ENCODE peak calls at places on chromosomes 13 and 19, in five cellular contexts. J is heart left ventricle, E is OCI-LY7, B is right lobe of liver, L is HCT116. Z is an unnamed sample. For H3K4me1, the result is how much of the 10 kb centered on the place peaks cover.

GRCh38 chr19:14479309-14479984 is 4.3 kb upstream of the PTGER1 start:
- DNase-seq in E (no peak), J (no peak), L (no peak), B (no peak), Z (no peak)

GRCh38 chr13:25329706-25330105 is 28.3 kb downstream of the NUP58 start:
- DNase-seq in E (no peak), B (no peak), L (no peak), J (no peak), Z (no peak)

GRCh38 chr19:5228932-5229777 is 111.5 kb downstream of the PTPRS start:
- DNase-seq in L (no peak), J (no peak), B (no peak), E (no peak), Z (no peak)

GRCh38 chr19:7722231-7722651 is 9.7 kb downstream of the CLEC4G start:
- DNase-seq in E (no peak), L (no peak), J (no peak), B (no peak), Z (no peak)

GRCh38 chr19:14003279-14004051 is 2.7 kb downstream of the RFX1 start:
- DNase-seq in B (no peak), E (peak), L (no peak), J (no peak), Z (no peak)

GRCh38 chr19:534088-534487 is 2.5 kb downstream of the CDC34 start:
- DNase-seq in J (no peak), L (no peak), B (no peak), E (no peak), Z (no peak)

GRCh38 chr19:8192227-8192820 is 16.8 kb upstream of the CERS4 start:
- DNase-seq in B (no peak), J (no peak), E (peak), L (no peak), Z (no peak)

GRCh38 chr19:35040826-35041547 is 534 bp upstream of the HPN start:
- DNase-seq in B (peak), E (no peak), J (peak), L (no peak), Z (peak)

GRCh38 chr19:52691737-52692136 is 43.1 kb downstream of the ZNF611 start:
- DNase-seq in E (peak), L (no peak), B (no peak), J (no peak), Z (no peak)

GRCh38 chr13:105569816-105570215 is 965.6 kb downstream of the EFNB2 start:
- DNase-seq in B (no peak), E (no peak), L (no peak), J (no peak), Z (no peak)

GRCh38 chr19:19634516-19635312 is 6.7 kb upstream of the LPAR2 start:
- DNase-seq in B (no peak), E (no peak), L (no peak), J (no peak), Z (no peak)

GRCh38 chr19:36686365-36687213 is 823 bp upstream of the ZNF567 start:
- DNase-seq in J (no peak), E (no peak), B (no peak), L (no peak), Z (peak)

GRCh38 chr19:9597027-9597426 is 12.7 kb upstream of the ZNF121 start:
- DNase-seq in L (peak), E (no peak), B (no peak), J (no peak), Z (no peak)

GRCh38 chr19:6997679-6998445 is 23.4 kb downstream of the MBD3L2B start:
- DNase-seq in J (no peak), B (no peak), L (no peak), E (no peak), Z (peak)

GRCh38 chr13:23392313-23392712 is 41.2 kb downstream of the SACS start:
- DNase-seq in L (no peak), J (no peak), E (no peak), B (no peak), Z (no peak)

GRCh38 chr19:18440936-18441803 is 3.2 kb upstream of the ISYNA1 start:
- DNase-seq in E (no peak), B (no peak), J (no peak), L (no peak), Z (no peak)

GRCh38 chr19:18663940-18664530 is 19.4 kb upstream of the CRTC1 start:
- DNase-seq in E (no peak), J (no peak), L (no peak), B (no peak), Z (no peak)

GRCh38 chr19:44607049-44607448 is 6.3 kb upstream of the IGSF23 start:
- DNase-seq in E (no peak), L (no peak), B (no peak), J (peak), Z (no peak)

GRCh38 chr13:113585828-113586355 is 1.3 kb downstream of the TFDP1 start:
- DNase-seq in J (no peak), B (peak), L (no peak), E (no peak), Z (peak)
- TF ChIP-seq CTCF in J (no peak), B (no peak), L (no peak), E (no peak), Z (no peak)

GRCh38 chr19:38506723-38507550 is 73.4 kb downstream of the RYR1 start:
- DNase-seq in E (peak), L (peak), J (peak), B (peak), Z (peak)
- H3K4me1 ChIP-seq in E (under half), L (under half), J (under half), B (under half), Z (under half)

GRCh38 chr13:99983401-99984133 is 2.0 kb downstream of the ZIC2 start:
- DNase-seq in B (no peak), E (no peak), J (no peak), L (no peak), Z (no peak)

GRCh38 chr13:99982741-99983400 is 1.3 kb downstream of the ZIC2 start:
- DNase-seq in L (no peak), J (no peak), E (no peak), B (no peak), Z (no peak)

GRCh38 chr13:99981115-99982020 is at the start of gene ZIC2:
- DNase-seq in B (peak), J (no peak), L (peak), E (no peak), Z (no peak)

GRCh38 chr13:99980201-99981114 is 1.1 kb upstream of the ZIC2 start:
- DNase-seq in E (peak), B (peak), L (peak), J (peak), Z (peak)

GRCh38 chr13:99982021-99982740 is 597 bp downstream of the ZIC2 start:
- DNase-seq in L (no peak), J (no peak), E (no peak), B (peak), Z (no peak)
- TF ChIP-seq CTCF in L (no peak), J (no peak), E (no peak), B (no peak), Z (no peak)

GRCh38 chr19:1883784-1884183 is 1.5 kb downstream of the ABHD17A start:
- DNase-seq in B (no peak), L (no peak), J (no peak), E (peak), Z (no peak)

GRCh38 chr19:1884719-1885334 is 469 bp downstream of the ABHD17A start:
- DNase-seq in J (no peak), B (no peak), L (no peak), E (peak), Z (no peak)

GRCh38 chr19:1882089-1882785 is 3.1 kb downstream of the ABHD17A start:
- DNase-seq in B (no peak), J (no peak), L (no peak), E (peak), Z (no peak)

GRCh38 chr19:1882786-1883692 is 2.3 kb downstream of the ABHD17A start:
- DNase-seq in B (no peak), L (no peak), J (no peak), E (no peak), Z (no peak)

GRCh38 chr19:1884291-1884718 is 991 bp downstream of the ABHD17A start:
- DNase-seq in B (no peak), L (no peak), J (no peak), E (peak), Z (no peak)
- H3K4me1 ChIP-seq in B (under half), L (under half), J (under half), E (under half), Z (under half)

DNA sequence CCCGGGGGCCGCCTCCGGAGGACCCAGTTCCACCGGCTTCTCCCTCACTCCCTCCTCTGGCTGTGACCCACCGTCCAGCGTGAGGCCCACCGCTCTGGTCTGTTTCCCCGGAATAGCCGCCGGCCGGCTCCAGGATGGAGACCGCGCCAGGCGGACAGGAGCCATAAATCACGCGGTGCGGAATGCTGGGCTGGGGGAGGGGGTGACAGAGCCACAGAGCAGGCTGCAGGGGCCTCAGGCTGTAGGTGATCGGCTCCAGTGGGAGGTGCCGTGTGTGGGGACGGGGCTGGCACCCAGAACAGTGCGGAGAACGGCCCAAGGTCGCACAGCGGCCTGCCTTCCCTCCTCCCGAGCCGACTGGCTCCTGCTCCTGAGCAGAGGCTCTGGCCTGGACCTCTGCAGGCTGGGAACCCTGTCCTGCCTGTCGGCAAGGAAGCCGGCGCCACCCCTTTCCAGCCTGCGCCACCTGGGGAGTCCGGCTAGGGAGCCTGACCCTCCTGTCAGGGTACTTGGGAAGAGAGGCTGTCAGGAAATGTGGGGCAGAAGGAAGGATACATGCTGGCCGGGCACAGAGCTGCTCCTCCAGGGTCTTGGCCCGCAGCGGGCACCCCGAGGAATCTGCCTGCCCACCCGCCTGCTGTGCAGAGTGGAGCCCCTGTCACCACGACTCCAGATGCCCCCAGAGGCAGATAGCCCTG is 8.3 kb downstream of the PIAS4 start:
- DNase-seq in J (no peak), L (no peak), E (no peak), B (no peak), Z (peak)
- TF ChIP-seq CTCF in J (no peak), L (no peak), E (no peak), B (no peak), Z (no peak)

GRCh38 chr13:33287142-33287882 is 1.8 kb upstream of the STARD13 start:
- DNase-seq in J (no peak), E (no peak), B (no peak), L (no peak), Z (no peak)

GRCh38 chr13:33289966-33290365 is 4.4 kb upstream of the STARD13 start:
- DNase-seq in B (no peak), J (no peak), E (no peak), L (no peak), Z (no peak)

GRCh38 chr13:33286143-33286542 is 588 bp upstream of the STARD13 start:
- DNase-seq in J (no peak), L (no peak), E (no peak), B (no peak), Z (no peak)

GRCh38 chr13:33292712-33293111 is 7.2 kb upstream of the STARD13 start:
- DNase-seq in L (no peak), E (no peak), B (no peak), J (no peak), Z (no peak)

GRCh38 chr13:33290421-33290965 is 4.9 kb upstream of the STARD13 start:
- DNase-seq in L (no peak), E (no peak), J (no peak), B (no peak), Z (no peak)
- H3K4me1 ChIP-seq in L (under half), E (under half), J (under half), B (under half), Z (under half)

GRCh38 chr19:56112313-56112709 is 8.8 kb downstream of the ZNF787 start:
- DNase-seq in J (no peak), E (peak), B (no peak), L (no peak), Z (no peak)

GRCh38 chr19:56111601-56112312 is 9.3 kb downstream of the ZNF787 start:
- DNase-seq in L (no peak), J (no peak), E (no peak), B (no peak), Z (peak)

GRCh38 chr19:56109216-56109615 is 11.9 kb downstream of the ZNF787 start:
- DNase-seq in E (no peak), J (no peak), B (no peak), L (no peak), Z (no peak)

GRCh38 chr19:56108447-56109195 is 12.5 kb downstream of the ZNF787 start:
- DNase-seq in J (no peak), B (no peak), E (no peak), L (no peak), Z (peak)

DNA sequence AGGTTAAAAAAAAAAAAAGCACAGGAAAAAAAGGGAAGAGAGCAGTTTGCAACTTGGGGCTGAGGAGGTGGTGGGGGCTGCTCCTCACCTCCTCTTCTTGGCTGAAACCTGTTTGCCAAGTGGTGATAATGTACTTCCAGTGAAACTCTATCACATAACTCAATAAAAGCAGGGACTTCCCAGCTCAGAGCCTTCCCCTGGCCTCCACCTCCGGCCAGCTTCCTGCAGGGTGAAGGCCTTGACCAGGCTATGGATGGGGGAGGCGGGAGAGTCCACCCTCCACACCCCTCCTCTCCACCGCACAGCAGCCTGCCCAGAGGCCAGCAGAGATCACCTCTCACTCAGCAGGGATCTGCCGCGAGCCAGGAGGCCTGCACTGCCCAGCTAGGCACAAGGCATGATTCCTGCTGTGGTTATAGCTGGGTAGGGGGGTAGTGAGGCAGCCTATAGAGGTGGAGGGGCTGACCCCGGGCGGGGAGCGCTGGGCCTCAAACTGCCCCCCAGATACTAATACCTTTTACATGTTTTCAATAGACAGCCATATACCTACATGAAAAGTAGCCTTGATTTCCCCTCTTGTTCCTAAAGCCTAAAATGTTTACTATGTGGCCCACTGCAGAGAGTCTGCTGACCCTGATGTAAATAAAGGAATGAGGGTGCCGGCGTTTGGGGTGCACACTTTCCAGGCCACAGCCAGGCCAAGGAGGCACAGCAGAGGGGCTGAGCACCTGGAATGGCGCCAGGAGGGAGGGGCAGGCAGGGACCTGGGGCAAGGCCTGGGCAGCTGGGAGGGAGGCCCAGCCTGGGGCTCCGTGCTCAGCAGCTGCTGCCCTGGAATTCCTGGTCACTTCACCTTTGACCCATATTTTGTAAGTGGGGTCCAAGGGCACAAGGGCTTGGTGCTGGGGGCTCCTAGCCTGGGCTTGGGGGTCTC is 10.3 kb downstream of the ZNF787 start:
- DNase-seq in B (peak), E (no peak), L (no peak), J (peak), Z (peak)
- TF ChIP-seq CTCF in B (no peak), E (no peak), L (no peak), J (no peak), Z (no peak)

GRCh38 chr19:41893899-41894298 is 10.9 kb downstream of the ARHGEF1 start:
- DNase-seq in J (no peak), L (no peak), E (peak), B (no peak), Z (no peak)

GRCh38 chr19:41894350-41894749 is 11.4 kb downstream of the ARHGEF1 start:
- DNase-seq in J (no peak), L (no peak), E (no peak), B (peak), Z (no peak)

GRCh38 chr19:41889896-41890295 is 6.9 kb downstream of the ARHGEF1 start:
- DNase-seq in B (no peak), J (no peak), L (no peak), E (no peak), Z (no peak)

GRCh38 chr19:41888926-41889325 is 5.9 kb downstream of the ARHGEF1 start:
- DNase-seq in E (no peak), B (no peak), J (no peak), L (no peak), Z (no peak)

GRCh38 chr19:41892173-41892902 is 9.4 kb downstream of the ARHGEF1 start:
- DNase-seq in J (no peak), E (no peak), B (no peak), L (no peak), Z (no peak)
- H3K4me1 ChIP-seq in J (under half), E (under half), B (under half), L (under half), Z (under half)

Z was measured in body of pancreas.